ENCODE peak calls at places on chromosomes 3 and 15, in four cellular contexts. T is GM12878, Q is K562, M is HepG2. D is an unnamed sample.

GRCh38 chr3:13716540-13717221 is 163.2 kb downstream of the WNT7A start:
- DNase-seq in T (no peak), Q (no peak), M (no peak), D (no peak)

GRCh38 chr3:124557433-124558232 is 172.6 kb upstream of the UMPS start:
- DNase-seq in T (no peak), Q (no peak), M (no peak), D (no peak)

GRCh38 chr3:155494332-155494731 is 200.8 kb upstream of the STRIT1 start:
- DNase-seq in T (no peak), Q (no peak), M (no peak), D (no peak)

GRCh38 chr15:76149291-76149910 is 89.6 kb downstream of the TMEM266 start:
- DNase-seq in T (no peak), Q (no peak), M (no peak), D (no peak)

GRCh38 chr15:77012868-77013267 is 17.9 kb downstream of the PSTPIP1 start:
- DNase-seq in T (no peak), Q (no peak), M (no peak), D (no peak)

GRCh38 chr3:114219741-114220140 is 17.6 kb downstream of the ZNF80 start:
- DNase-seq in T (no peak), Q (no peak), M (no peak), D (no peak)

GRCh38 chr15:68379058-68379758 is 52.8 kb downstream of the ITGA11 start:
- DNase-seq in T (no peak), Q (no peak), M (no peak), D (peak; percentile 30)

GRCh38 chr3:156300929-156301806 is 180.8 kb downstream of the KCNAB1 start:
- DNase-seq in T (no peak), Q (no peak), M (no peak), D (no peak)

GRCh38 chr3:64766463-64766862 is 78.7 kb upstream of the ADAMTS9 start:
- DNase-seq in T (no peak), Q (no peak), M (no peak), D (no peak)

GRCh38 chr3:138928727-138929372 is 18.1 kb downstream of the FOXL2 start:
- DNase-seq in T (no peak), Q (no peak), M (no peak), D (no peak)

GRCh38 chr3:163785693-163786092 is 1292.6 kb downstream of the SI start:
- DNase-seq in T (no peak), Q (no peak), M (no peak), D (no peak)

GRCh38 chr15:70100495-70101331 is 3.0 kb upstream of the TLE3 start:
- DNase-seq in T (no peak), Q (peak; percentile 52), M (peak; percentile 12), D (no peak)

GRCh38 chr3:155188036-155188435 is 105.4 kb downstream of the STRIT1 start:
- DNase-seq in T (no peak), Q (no peak), M (no peak), D (no peak)

GRCh38 chr3:12286504-12286903 is 2.4 kb upstream of the PPARG start:
- DNase-seq in T (no peak), Q (no peak), M (no peak), D (no peak)

DNA sequence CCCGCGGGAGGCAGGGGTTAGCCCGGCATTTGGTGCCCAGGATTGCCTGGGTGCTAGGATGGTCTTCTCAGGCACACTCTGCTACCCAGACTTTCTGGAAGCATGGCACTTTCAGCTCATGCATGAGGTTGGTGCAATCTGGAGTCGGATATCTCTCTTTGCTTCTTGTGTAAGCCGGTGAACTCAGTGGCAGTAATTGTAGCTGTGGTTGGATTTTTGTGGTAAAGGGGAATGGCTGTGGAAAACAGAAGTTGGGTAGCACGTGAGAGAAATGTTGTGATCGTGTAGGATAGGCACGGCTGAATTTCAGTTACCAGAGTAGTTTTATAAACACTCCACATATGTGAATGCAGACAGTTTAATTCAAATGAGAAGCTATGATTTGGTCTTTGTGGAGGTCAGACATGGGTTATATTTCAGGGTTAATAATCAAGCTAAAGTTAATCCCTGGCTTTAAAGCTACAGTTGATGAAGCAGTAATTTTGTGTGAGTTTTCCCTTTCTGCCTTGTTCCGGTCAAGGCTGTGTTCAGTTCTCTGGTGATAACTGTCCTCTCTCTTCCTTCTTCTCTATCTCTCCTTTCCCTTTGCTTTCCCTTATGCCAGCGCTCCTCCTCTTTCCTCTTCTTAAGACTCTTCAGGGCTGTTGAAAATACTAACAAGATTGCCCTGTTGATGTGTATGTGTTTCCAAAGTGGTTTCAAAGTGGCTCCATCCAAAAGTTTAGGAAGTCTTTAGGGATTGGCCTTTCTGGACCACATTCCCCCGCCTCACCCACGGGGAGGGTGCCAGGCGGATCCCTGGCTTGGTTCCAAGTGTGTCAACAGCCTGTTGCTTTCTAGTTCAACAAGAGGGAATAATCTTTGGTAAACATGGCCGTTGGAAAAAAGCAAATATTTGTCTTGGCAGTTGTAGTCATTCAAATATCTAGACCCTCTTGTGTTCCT is 404.6 kb upstream of the C2CD4B start:
- DNase-seq in T (no peak), Q (no peak), M (peak; percentile 97), D (no peak)
- TF ChIP-seq CBX5 in T (no peak), Q (no peak), M (peak; percentile 65), D (no peak)

GRCh38 chr3:83063457-83063856 is 1302.0 kb upstream of the GBE1 start:
- DNase-seq in T (no peak), Q (no peak), M (no peak), D (no peak)

DNA sequence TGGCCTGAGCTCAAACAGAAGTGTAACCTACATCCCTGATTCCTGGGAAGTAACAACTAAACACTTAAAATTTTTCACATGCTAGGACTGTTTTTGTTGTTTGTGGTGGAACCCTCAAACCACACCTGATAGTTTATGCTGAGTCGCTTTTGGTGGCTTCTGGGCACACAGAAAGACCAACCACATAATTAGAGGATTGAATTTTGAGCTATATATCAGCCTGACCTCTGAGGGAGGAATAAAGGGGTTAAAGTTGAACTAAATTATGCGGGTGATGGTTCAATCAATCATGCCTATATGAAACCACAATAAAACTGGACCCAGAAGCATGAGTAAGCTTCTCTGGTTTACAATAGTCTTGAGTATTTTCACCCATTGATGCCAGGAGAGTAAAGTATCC is 1304.4 kb upstream of the GBE1 start:
- DNase-seq in T (no peak), Q (no peak), M (no peak), D (no peak)
- TF ChIP-seq CBX5 in T (no peak), Q (no peak), M (no peak), D (no peak)

GRCh38 chr3:50568947-50569749 is at the start of gene HEMK1:
- DNase-seq in T (peak; percentile 76), Q (peak; percentile 97), M (peak; percentile 85), D (peak; percentile 79)

GRCh38 chr3:50570508-50571279 is 1.4 kb downstream of the HEMK1 start:
- DNase-seq in T (no peak), Q (no peak), M (no peak), D (no peak)

GRCh38 chr3:50567011-50567385 is 549 bp downstream of the C3orf18 start:
- DNase-seq in T (no peak), Q (no peak), M (no peak), D (no peak)

GRCh38 chr3:50564321-50564720 is 3.2 kb downstream of the C3orf18 start:
- DNase-seq in T (no peak), Q (no peak), M (no peak), D (no peak)

DNA sequence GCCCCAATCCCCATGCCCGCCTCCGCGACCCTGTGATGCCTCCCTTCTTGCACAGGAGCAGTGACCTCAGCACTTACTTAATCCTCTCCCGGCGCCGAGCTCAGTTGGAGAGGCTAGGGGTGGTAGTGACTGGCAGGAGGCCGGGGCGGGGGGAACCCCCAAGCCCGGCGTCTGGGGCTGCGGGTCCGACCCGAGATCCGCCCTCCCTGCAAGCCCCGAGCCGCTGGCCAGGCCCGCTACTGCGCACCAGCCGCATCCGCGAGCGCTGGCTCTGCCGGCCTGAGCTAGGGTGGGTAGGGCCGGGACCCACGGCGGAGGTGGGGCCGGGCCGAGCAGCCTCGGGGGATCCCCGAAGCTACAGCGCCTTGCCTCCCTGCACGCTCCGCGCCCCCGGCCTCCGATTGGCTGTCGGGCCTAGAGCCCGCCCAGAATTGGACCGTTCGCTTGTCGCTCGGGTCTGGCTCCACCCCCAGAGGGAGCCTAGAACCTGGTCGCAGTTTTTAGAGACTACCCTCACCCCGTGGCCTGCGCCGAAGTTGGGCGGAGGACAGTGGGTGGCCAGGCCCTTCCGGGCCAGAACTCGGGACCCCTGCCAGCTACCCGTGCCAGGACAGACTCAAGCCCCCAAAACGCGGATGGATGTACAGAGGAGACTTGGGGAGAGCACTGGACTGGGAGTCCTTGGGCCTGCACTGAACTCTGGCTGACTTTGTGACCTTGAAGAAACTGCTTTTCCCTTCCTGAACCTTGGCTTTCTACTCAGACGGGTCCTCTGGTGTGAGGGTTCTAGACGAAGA is at the start of gene C3orf18:
- DNase-seq in T (peak; percentile 71), Q (peak; percentile 95), M (peak; percentile 63), D (peak; percentile 96)
- TF ChIP-seq CBX5 in T (no peak), Q (no peak), M (no peak), D (no peak)

DNA sequence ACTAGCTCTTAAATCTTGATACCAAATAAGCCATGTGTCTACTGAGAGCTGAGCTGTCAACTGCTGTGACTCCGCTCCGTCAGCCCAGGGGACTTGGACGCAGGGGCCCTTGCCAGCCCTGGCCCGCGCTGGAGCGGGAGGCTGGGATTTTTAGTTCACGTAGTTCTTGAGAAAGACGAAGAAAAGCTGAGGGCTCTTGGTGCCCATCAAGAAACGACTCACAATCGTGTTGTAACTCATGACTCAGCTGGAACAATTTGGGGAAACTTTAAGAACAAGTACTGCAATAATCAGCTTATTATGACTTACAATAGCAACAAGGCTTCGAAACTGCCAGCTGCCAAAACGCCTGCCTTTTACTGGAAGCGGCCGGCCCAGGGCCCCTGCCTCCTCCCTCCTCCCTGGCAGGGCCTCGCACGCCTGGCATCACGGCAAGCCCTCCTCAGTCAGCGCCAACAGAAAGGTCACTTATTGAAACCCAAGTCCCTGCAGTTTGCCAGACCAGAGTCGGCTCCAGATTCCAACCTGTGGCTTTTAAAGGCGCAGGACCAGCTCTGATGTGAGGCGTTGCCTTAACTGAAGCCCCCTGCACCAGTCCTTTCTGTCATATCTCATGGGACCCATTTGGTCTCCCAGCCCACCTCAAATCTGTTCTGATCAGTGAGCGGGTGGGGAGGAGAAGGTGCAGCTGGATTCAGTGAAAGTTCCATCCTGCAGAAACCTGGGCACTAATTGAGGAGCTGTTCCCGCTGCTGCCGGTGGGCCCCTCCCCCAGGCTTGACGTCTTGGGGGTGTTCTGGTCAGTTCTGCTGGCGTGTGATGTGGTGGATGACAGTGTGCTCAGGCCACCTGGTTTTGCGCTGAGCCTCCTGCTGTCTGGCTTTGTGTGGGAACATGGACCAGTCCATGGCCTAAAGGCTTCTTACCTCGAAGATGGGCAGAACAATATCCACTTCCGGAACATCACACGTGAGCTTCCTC is 60.1 kb downstream of the RGMA start:
- DNase-seq in T (no peak), Q (peak; percentile 8), M (no peak), D (no peak)
- TF ChIP-seq CBX5 in T (no peak), Q (no peak), M (no peak), D (no peak)

DNA sequence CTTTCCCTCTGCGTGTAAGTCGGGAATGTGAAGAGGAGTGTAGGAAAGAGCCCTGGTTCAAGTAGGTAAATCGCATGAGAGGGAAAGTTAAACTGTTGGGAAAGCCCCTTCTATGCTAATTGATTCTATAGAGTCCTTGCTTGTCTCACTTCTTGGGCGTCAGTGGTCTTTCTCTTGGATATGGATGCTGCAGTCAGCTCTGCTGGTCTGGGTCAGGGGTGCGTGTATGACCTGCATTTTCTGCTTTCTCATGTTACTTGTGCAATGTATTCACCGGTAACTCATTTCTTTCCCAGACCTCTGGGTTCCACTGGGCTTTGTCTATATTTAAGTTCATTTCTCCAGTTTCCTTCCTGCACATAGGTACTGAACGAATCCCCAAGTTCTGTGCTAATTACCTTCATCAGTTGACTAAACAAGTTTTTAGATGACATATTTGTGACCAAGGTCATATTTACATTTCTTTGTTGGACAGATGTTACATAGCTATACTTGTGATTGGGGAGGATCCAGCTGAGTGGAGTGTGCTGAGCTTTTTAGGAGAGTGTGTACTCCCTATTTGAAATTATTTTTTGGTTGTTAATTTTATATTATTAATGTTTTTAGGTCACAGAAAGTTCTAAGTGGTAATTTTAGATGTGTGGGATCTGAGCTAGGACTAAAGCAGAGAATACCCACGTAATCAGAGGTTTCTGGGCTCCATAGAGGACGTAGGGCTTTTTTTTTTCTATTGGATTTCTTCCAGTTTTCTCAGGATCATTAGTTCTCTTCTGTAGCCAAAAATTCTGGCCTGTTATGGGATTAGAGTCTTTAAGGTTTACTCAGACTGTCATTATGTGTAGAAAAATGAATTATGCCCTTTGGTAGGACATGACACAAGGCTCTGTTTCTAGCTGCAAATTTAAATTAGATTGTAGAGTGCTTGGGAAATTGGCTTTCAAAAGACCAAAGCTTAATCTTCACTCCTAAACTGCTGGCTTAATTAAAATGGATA is 1.6 kb downstream of the SETD5 start:
- DNase-seq in T (no peak), Q (no peak), M (peak; percentile 62), D (no peak)
- TF ChIP-seq CBX5 in T (no peak), Q (no peak), M (no peak), D (no peak)

D was measured in H1.